ENCODE peak calls at places on chromosomes 6 and 20, in ten cellular contexts. One of them, this sample, is unnamed.

GRCh38 chr20:36778831-36779655 is 5.5 kb upstream of the DSN1 start:
- DNase-seq in HCT116: no peak
- DNase-seq in choroid plexus epithelial cell: no peak
- DNase-seq in stimulated activated CD4-positive, alpha-beta T cell treated with anti-CD3 and anti-CD28 coated beads, Interleukin-2, amount 100 ng/mL, for 48 hours: no peak
- DNase-seq in HFFc6: no peak
- DNase-seq in mucosa of descending colon: no peak
- DNase-seq in NCI-H82: no peak
- DNase-seq in activated T-cell treated with anti-CD3 and anti-CD28 coated beads for 1 hour: no peak
- DNase-seq in upper lobe of right lung: no peak
- DNase-seq in NB4: no peak
- DNase-seq in this sample: no peak

GRCh38 chr6:127860723-127861122 is 40.1 kb downstream of the THEMIS start:
- DNase-seq in activated T-cell treated with anti-CD3 and anti-CD28 coated beads for 1 hour: no peak
- DNase-seq in stimulated activated CD4-positive, alpha-beta T cell treated with anti-CD3 and anti-CD28 coated beads, Interleukin-2, amount 100 ng/mL, for 48 hours: no peak
- DNase-seq in mucosa of descending colon: no peak
- DNase-seq in choroid plexus epithelial cell: no peak
- DNase-seq in HCT116: no peak
- DNase-seq in HFFc6: no peak
- DNase-seq in upper lobe of right lung: no peak
- DNase-seq in NCI-H82: no peak
- DNase-seq in NB4: no peak
- DNase-seq in this sample: no peak

GRCh38 chr20:35871311-35871771 is 83.0 kb downstream of the SCAND1 start:
- DNase-seq in choroid plexus epithelial cell: peak
- DNase-seq in HCT116: no peak
- DNase-seq in upper lobe of right lung: no peak
- DNase-seq in NCI-H82: no peak
- DNase-seq in mucosa of descending colon: no peak
- DNase-seq in NB4: no peak
- DNase-seq in HFFc6: no peak
- DNase-seq in stimulated activated CD4-positive, alpha-beta T cell treated with anti-CD3 and anti-CD28 coated beads, Interleukin-2, amount 100 ng/mL, for 48 hours: no peak
- DNase-seq in activated T-cell treated with anti-CD3 and anti-CD28 coated beads for 1 hour: no peak
- DNase-seq in this sample: no peak

GRCh38 chr20:1894951-1895673 is at the start of gene SIRPA:
- DNase-seq in mucosa of descending colon: no peak
- DNase-seq in activated T-cell treated with anti-CD3 and anti-CD28 coated beads for 1 hour: no peak
- DNase-seq in NCI-H82: peak
- DNase-seq in upper lobe of right lung: peak
- DNase-seq in stimulated activated CD4-positive, alpha-beta T cell treated with anti-CD3 and anti-CD28 coated beads, Interleukin-2, amount 100 ng/mL, for 48 hours: no peak
- DNase-seq in HCT116: no peak
- DNase-seq in choroid plexus epithelial cell: peak
- DNase-seq in HFFc6: peak
- DNase-seq in NB4: peak
- DNase-seq in this sample: peak

GRCh38 chr20:48760403-48760889 is 67.4 kb downstream of the PREX1 start:
- DNase-seq in stimulated activated CD4-positive, alpha-beta T cell treated with anti-CD3 and anti-CD28 coated beads, Interleukin-2, amount 100 ng/mL, for 48 hours: peak
- DNase-seq in HFFc6: no peak
- DNase-seq in HCT116: no peak
- DNase-seq in mucosa of descending colon: peak
- DNase-seq in upper lobe of right lung: no peak
- DNase-seq in choroid plexus epithelial cell: peak
- DNase-seq in NB4: peak
- DNase-seq in NCI-H82: no peak
- DNase-seq in activated T-cell treated with anti-CD3 and anti-CD28 coated beads for 1 hour: peak
- DNase-seq in this sample: peak

GRCh38 chr6:15987569-15987968 is 141.3 kb upstream of the MYLIP start:
- DNase-seq in stimulated activated CD4-positive, alpha-beta T cell treated with anti-CD3 and anti-CD28 coated beads, Interleukin-2, amount 100 ng/mL, for 48 hours: no peak
- DNase-seq in activated T-cell treated with anti-CD3 and anti-CD28 coated beads for 1 hour: no peak
- DNase-seq in upper lobe of right lung: no peak
- DNase-seq in HCT116: no peak
- DNase-seq in NCI-H82: no peak
- DNase-seq in NB4: no peak
- DNase-seq in HFFc6: no peak
- DNase-seq in mucosa of descending colon: no peak
- DNase-seq in choroid plexus epithelial cell: peak
- DNase-seq in this sample: peak

GRCh38 chr6:94769197-94769596 is 808.1 kb upstream of the MANEA start:
- DNase-seq in HCT116: no peak
- DNase-seq in mucosa of descending colon: no peak
- DNase-seq in stimulated activated CD4-positive, alpha-beta T cell treated with anti-CD3 and anti-CD28 coated beads, Interleukin-2, amount 100 ng/mL, for 48 hours: no peak
- DNase-seq in HFFc6: no peak
- DNase-seq in NCI-H82: no peak
- DNase-seq in activated T-cell treated with anti-CD3 and anti-CD28 coated beads for 1 hour: no peak
- DNase-seq in NB4: no peak
- DNase-seq in choroid plexus epithelial cell: peak
- DNase-seq in upper lobe of right lung: no peak
- DNase-seq in this sample: peak

GRCh38 chr6:168126566-168127383 is 47.8 kb upstream of the FRMD1 start:
- DNase-seq in upper lobe of right lung: no peak
- DNase-seq in NB4: no peak
- DNase-seq in HFFc6: no peak
- DNase-seq in activated T-cell treated with anti-CD3 and anti-CD28 coated beads for 1 hour: no peak
- DNase-seq in choroid plexus epithelial cell: no peak
- DNase-seq in mucosa of descending colon: no peak
- DNase-seq in HCT116: no peak
- DNase-seq in stimulated activated CD4-positive, alpha-beta T cell treated with anti-CD3 and anti-CD28 coated beads, Interleukin-2, amount 100 ng/mL, for 48 hours: no peak
- DNase-seq in NCI-H82: no peak
- DNase-seq in this sample: no peak

GRCh38 chr6:3650959-3651697 is 100.4 kb downstream of the PXDC1 start:
- DNase-seq in choroid plexus epithelial cell: no peak
- DNase-seq in upper lobe of right lung: no peak
- DNase-seq in NB4: no peak
- DNase-seq in HFFc6: no peak
- DNase-seq in NCI-H82: peak
- DNase-seq in HCT116: no peak
- DNase-seq in mucosa of descending colon: no peak
- DNase-seq in stimulated activated CD4-positive, alpha-beta T cell treated with anti-CD3 and anti-CD28 coated beads, Interleukin-2, amount 100 ng/mL, for 48 hours: no peak
- DNase-seq in activated T-cell treated with anti-CD3 and anti-CD28 coated beads for 1 hour: no peak
- DNase-seq in this sample: no peak

GRCh38 chr6:24430086-24430485 is 27.4 kb downstream of the MRS2 start:
- DNase-seq in upper lobe of right lung: no peak
- DNase-seq in NB4: no peak
- DNase-seq in choroid plexus epithelial cell: no peak
- DNase-seq in HFFc6: peak
- DNase-seq in activated T-cell treated with anti-CD3 and anti-CD28 coated beads for 1 hour: no peak
- DNase-seq in HCT116: no peak
- DNase-seq in mucosa of descending colon: no peak
- DNase-seq in stimulated activated CD4-positive, alpha-beta T cell treated with anti-CD3 and anti-CD28 coated beads, Interleukin-2, amount 100 ng/mL, for 48 hours: no peak
- DNase-seq in NCI-H82: no peak
- DNase-seq in this sample: no peak

GRCh38 chr6:168871535-168872106 is 382.0 kb downstream of the THBS2 start:
- DNase-seq in HCT116: no peak
- DNase-seq in mucosa of descending colon: no peak
- DNase-seq in stimulated activated CD4-positive, alpha-beta T cell treated with anti-CD3 and anti-CD28 coated beads, Interleukin-2, amount 100 ng/mL, for 48 hours: no peak
- DNase-seq in upper lobe of right lung: no peak
- DNase-seq in activated T-cell treated with anti-CD3 and anti-CD28 coated beads for 1 hour: no peak
- DNase-seq in choroid plexus epithelial cell: no peak
- DNase-seq in HFFc6: no peak
- DNase-seq in NCI-H82: no peak
- DNase-seq in NB4: no peak
- DNase-seq in this sample: no peak

GRCh38 chr20:33827109-33827508 is 16.0 kb downstream of the CHMP4B start:
- DNase-seq in mucosa of descending colon: no peak
- DNase-seq in stimulated activated CD4-positive, alpha-beta T cell treated with anti-CD3 and anti-CD28 coated beads, Interleukin-2, amount 100 ng/mL, for 48 hours: no peak
- DNase-seq in NB4: no peak
- DNase-seq in NCI-H82: no peak
- DNase-seq in choroid plexus epithelial cell: no peak
- DNase-seq in HFFc6: no peak
- DNase-seq in upper lobe of right lung: no peak
- DNase-seq in activated T-cell treated with anti-CD3 and anti-CD28 coated beads for 1 hour: no peak
- DNase-seq in HCT116: no peak
- DNase-seq in this sample: no peak

GRCh38 chr6:45420083-45420908 is 42.6 kb upstream of the SUPT3H start:
- DNase-seq in upper lobe of right lung: peak
- DNase-seq in activated T-cell treated with anti-CD3 and anti-CD28 coated beads for 1 hour: no peak
- DNase-seq in choroid plexus epithelial cell: peak
- DNase-seq in stimulated activated CD4-positive, alpha-beta T cell treated with anti-CD3 and anti-CD28 coated beads, Interleukin-2, amount 100 ng/mL, for 48 hours: peak
- DNase-seq in mucosa of descending colon: peak
- DNase-seq in HFFc6: peak
- DNase-seq in NB4: peak
- DNase-seq in HCT116: no peak
- DNase-seq in NCI-H82: peak
- DNase-seq in this sample: no peak

GRCh38 chr6:159493888-159494632 is 199.0 kb downstream of the SOD2 start:
- DNase-seq in choroid plexus epithelial cell: no peak
- DNase-seq in NCI-H82: no peak
- DNase-seq in mucosa of descending colon: no peak
- DNase-seq in HCT116: no peak
- DNase-seq in upper lobe of right lung: no peak
- DNase-seq in stimulated activated CD4-positive, alpha-beta T cell treated with anti-CD3 and anti-CD28 coated beads, Interleukin-2, amount 100 ng/mL, for 48 hours: no peak
- DNase-seq in NB4: no peak
- DNase-seq in HFFc6: no peak
- DNase-seq in activated T-cell treated with anti-CD3 and anti-CD28 coated beads for 1 hour: no peak
- DNase-seq in this sample: no peak

GRCh38 chr6:52271852-52272460 is 12.6 kb downstream of the MCM3 start:
- DNase-seq in HCT116: no peak
- DNase-seq in mucosa of descending colon: no peak
- DNase-seq in HFFc6: no peak
- DNase-seq in NCI-H82: no peak
- DNase-seq in stimulated activated CD4-positive, alpha-beta T cell treated with anti-CD3 and anti-CD28 coated beads, Interleukin-2, amount 100 ng/mL, for 48 hours: no peak
- DNase-seq in choroid plexus epithelial cell: no peak
- DNase-seq in NB4: no peak
- DNase-seq in upper lobe of right lung: no peak
- DNase-seq in activated T-cell treated with anti-CD3 and anti-CD28 coated beads for 1 hour: no peak
- DNase-seq in this sample: no peak

GRCh38 chr6:39567091-39567490 is 158.1 kb downstream of the KIF6 start:
- DNase-seq in activated T-cell treated with anti-CD3 and anti-CD28 coated beads for 1 hour: no peak
- DNase-seq in HCT116: no peak
- DNase-seq in stimulated activated CD4-positive, alpha-beta T cell treated with anti-CD3 and anti-CD28 coated beads, Interleukin-2, amount 100 ng/mL, for 48 hours: no peak
- DNase-seq in NB4: no peak
- DNase-seq in choroid plexus epithelial cell: no peak
- DNase-seq in upper lobe of right lung: no peak
- DNase-seq in NCI-H82: no peak
- DNase-seq in HFFc6: no peak
- DNase-seq in mucosa of descending colon: no peak
- DNase-seq in this sample: no peak

GRCh38 chr6:39182604-39183003 is 46.7 kb downstream of the KCNK5 start:
- DNase-seq in HFFc6: no peak
- DNase-seq in stimulated activated CD4-positive, alpha-beta T cell treated with anti-CD3 and anti-CD28 coated beads, Interleukin-2, amount 100 ng/mL, for 48 hours: no peak
- DNase-seq in NCI-H82: no peak
- DNase-seq in NB4: no peak
- DNase-seq in mucosa of descending colon: no peak
- DNase-seq in choroid plexus epithelial cell: no peak
- DNase-seq in activated T-cell treated with anti-CD3 and anti-CD28 coated beads for 1 hour: no peak
- DNase-seq in HCT116: no peak
- DNase-seq in upper lobe of right lung: no peak
- DNase-seq in this sample: no peak

GRCh38 chr6:27688014-27688586 is 215.2 kb upstream of the ZNF184 start:
- DNase-seq in mucosa of descending colon: peak
- DNase-seq in upper lobe of right lung: peak
- DNase-seq in HCT116: peak
- DNase-seq in activated T-cell treated with anti-CD3 and anti-CD28 coated beads for 1 hour: peak
- DNase-seq in choroid plexus epithelial cell: peak
- DNase-seq in NCI-H82: peak
- DNase-seq in HFFc6: peak
- DNase-seq in stimulated activated CD4-positive, alpha-beta T cell treated with anti-CD3 and anti-CD28 coated beads, Interleukin-2, amount 100 ng/mL, for 48 hours: peak
- DNase-seq in NB4: peak
- DNase-seq in this sample: peak

GRCh38 chr20:38864662-38865061 is 59.2 kb downstream of the PPP1R16B start:
- DNase-seq in activated T-cell treated with anti-CD3 and anti-CD28 coated beads for 1 hour: no peak
- DNase-seq in choroid plexus epithelial cell: no peak
- DNase-seq in HCT116: no peak
- DNase-seq in NB4: no peak
- DNase-seq in mucosa of descending colon: no peak
- DNase-seq in stimulated activated CD4-positive, alpha-beta T cell treated with anti-CD3 and anti-CD28 coated beads, Interleukin-2, amount 100 ng/mL, for 48 hours: no peak
- DNase-seq in upper lobe of right lung: no peak
- DNase-seq in NCI-H82: no peak
- DNase-seq in HFFc6: no peak
- DNase-seq in this sample: peak

GRCh38 chr6:148816117-148816516 is 69.3 kb downstream of the UST start:
- DNase-seq in NB4: no peak
- DNase-seq in stimulated activated CD4-positive, alpha-beta T cell treated with anti-CD3 and anti-CD28 coated beads, Interleukin-2, amount 100 ng/mL, for 48 hours: no peak
- DNase-seq in NCI-H82: no peak
- DNase-seq in HFFc6: no peak
- DNase-seq in activated T-cell treated with anti-CD3 and anti-CD28 coated beads for 1 hour: no peak
- DNase-seq in choroid plexus epithelial cell: no peak
- DNase-seq in upper lobe of right lung: no peak
- DNase-seq in mucosa of descending colon: no peak
- DNase-seq in HCT116: no peak
- DNase-seq in this sample: no peak

GRCh38 chr6:16711551-16712249 is 49.6 kb downstream of the ATXN1 start:
- DNase-seq in HCT116: peak
- DNase-seq in NB4: peak
- DNase-seq in stimulated activated CD4-positive, alpha-beta T cell treated with anti-CD3 and anti-CD28 coated beads, Interleukin-2, amount 100 ng/mL, for 48 hours: no peak
- DNase-seq in HFFc6: no peak
- DNase-seq in upper lobe of right lung: no peak
- DNase-seq in activated T-cell treated with anti-CD3 and anti-CD28 coated beads for 1 hour: no peak
- DNase-seq in choroid plexus epithelial cell: no peak
- DNase-seq in NCI-H82: no peak
- DNase-seq in mucosa of descending colon: no peak
- DNase-seq in this sample: peak

GRCh38 chr6:137978252-137978896 is 111.3 kb downstream of the TNFAIP3 start:
- DNase-seq in upper lobe of right lung: no peak
- DNase-seq in HFFc6: no peak
- DNase-seq in activated T-cell treated with anti-CD3 and anti-CD28 coated beads for 1 hour: no peak
- DNase-seq in NB4: peak
- DNase-seq in HCT116: peak
- DNase-seq in mucosa of descending colon: no peak
- DNase-seq in choroid plexus epithelial cell: no peak
- DNase-seq in stimulated activated CD4-positive, alpha-beta T cell treated with anti-CD3 and anti-CD28 coated beads, Interleukin-2, amount 100 ng/mL, for 48 hours: no peak
- DNase-seq in NCI-H82: no peak
- DNase-seq in this sample: no peak

GRCh38 chr6:100412872-100413271 is 51.8 kb downstream of the SIM1 start:
- DNase-seq in stimulated activated CD4-positive, alpha-beta T cell treated with anti-CD3 and anti-CD28 coated beads, Interleukin-2, amount 100 ng/mL, for 48 hours: no peak
- DNase-seq in choroid plexus epithelial cell: no peak
- DNase-seq in activated T-cell treated with anti-CD3 and anti-CD28 coated beads for 1 hour: no peak
- DNase-seq in upper lobe of right lung: no peak
- DNase-seq in HFFc6: no peak
- DNase-seq in mucosa of descending colon: no peak
- DNase-seq in NB4: no peak
- DNase-seq in HCT116: no peak
- DNase-seq in NCI-H82: peak
- DNase-seq in this sample: peak

GRCh38 chr6:88584581-88584980 is 378.8 kb downstream of the RNGTT start:
- DNase-seq in HCT116: no peak
- DNase-seq in mucosa of descending colon: no peak
- DNase-seq in NB4: no peak
- DNase-seq in choroid plexus epithelial cell: peak
- DNase-seq in upper lobe of right lung: no peak
- DNase-seq in NCI-H82: no peak
- DNase-seq in HFFc6: no peak
- DNase-seq in stimulated activated CD4-positive, alpha-beta T cell treated with anti-CD3 and anti-CD28 coated beads, Interleukin-2, amount 100 ng/mL, for 48 hours: no peak
- DNase-seq in activated T-cell treated with anti-CD3 and anti-CD28 coated beads for 1 hour: no peak
- DNase-seq in this sample: peak

GRCh38 chr6:5507056-5507722 is 245.9 kb downstream of the FARS2 start:
- DNase-seq in stimulated activated CD4-positive, alpha-beta T cell treated with anti-CD3 and anti-CD28 coated beads, Interleukin-2, amount 100 ng/mL, for 48 hours: no peak
- DNase-seq in NCI-H82: no peak
- DNase-seq in activated T-cell treated with anti-CD3 and anti-CD28 coated beads for 1 hour: no peak
- DNase-seq in choroid plexus epithelial cell: no peak
- DNase-seq in HCT116: no peak
- DNase-seq in HFFc6: no peak
- DNase-seq in NB4: no peak
- DNase-seq in upper lobe of right lung: no peak
- DNase-seq in mucosa of descending colon: no peak
- DNase-seq in this sample: no peak

GRCh38 chr6:7475081-7475480 is 66.4 kb upstream of the DSP start:
- DNase-seq in NCI-H82: no peak
- DNase-seq in HFFc6: no peak
- DNase-seq in HCT116: no peak
- DNase-seq in activated T-cell treated with anti-CD3 and anti-CD28 coated beads for 1 hour: no peak
- DNase-seq in choroid plexus epithelial cell: no peak
- DNase-seq in NB4: no peak
- DNase-seq in mucosa of descending colon: no peak
- DNase-seq in stimulated activated CD4-positive, alpha-beta T cell treated with anti-CD3 and anti-CD28 coated beads, Interleukin-2, amount 100 ng/mL, for 48 hours: no peak
- DNase-seq in upper lobe of right lung: no peak
- DNase-seq in this sample: no peak

GRCh38 chr6:143965503-143966171 is 42.4 kb downstream of the PLAGL1 start:
- DNase-seq in NB4: peak
- DNase-seq in choroid plexus epithelial cell: peak
- DNase-seq in HCT116: no peak
- DNase-seq in stimulated activated CD4-positive, alpha-beta T cell treated with anti-CD3 and anti-CD28 coated beads, Interleukin-2, amount 100 ng/mL, for 48 hours: no peak
- DNase-seq in mucosa of descending colon: no peak
- DNase-seq in NCI-H82: no peak
- DNase-seq in upper lobe of right lung: no peak
- DNase-seq in HFFc6: peak
- DNase-seq in activated T-cell treated with anti-CD3 and anti-CD28 coated beads for 1 hour: no peak
- DNase-seq in this sample: no peak

GRCh38 chr6:164378330-164378729 is 931.1 kb downstream of the C6orf118 start:
- DNase-seq in stimulated activated CD4-positive, alpha-beta T cell treated with anti-CD3 and anti-CD28 coated beads, Interleukin-2, amount 100 ng/mL, for 48 hours: no peak
- DNase-seq in HFFc6: no peak
- DNase-seq in choroid plexus epithelial cell: no peak
- DNase-seq in mucosa of descending colon: no peak
- DNase-seq in activated T-cell treated with anti-CD3 and anti-CD28 coated beads for 1 hour: no peak
- DNase-seq in NB4: no peak
- DNase-seq in HCT116: no peak
- DNase-seq in NCI-H82: no peak
- DNase-seq in upper lobe of right lung: no peak
- DNase-seq in this sample: peak

This sample was measured in NCI-H69.